ENCODE peak calls at places on chromosomes 13 and 19, in four cellular contexts. One of them, this sample, is unnamed.

GRCh38 chr13:27423333-27423732 is 1.1 kb upstream of the GTF3A start:
- DNase-seq in HTR-8/SVneo: no peak
- DNase-seq in pons: peak; percentile 24
- DNase-seq in stimulated activated CD8-positive, alpha-beta memory T cell treated with anti-CD3 and anti-CD28 coated beads, Interleukin-2, amount 100 ng/mL, for 1 hour: no peak
- DNase-seq in this sample: no peak

GRCh38 chr19:55373993-55374757 is 2.5 kb upstream of the TMEM190 start:
- DNase-seq in pons: no peak
- DNase-seq in stimulated activated CD8-positive, alpha-beta memory T cell treated with anti-CD3 and anti-CD28 coated beads, Interleukin-2, amount 100 ng/mL, for 1 hour: no peak
- DNase-seq in HTR-8/SVneo: peak; percentile 75
- DNase-seq in this sample: no peak

GRCh38 chr19:55621673-55622231 is 2.6 kb downstream of the ZNF784 start:
- DNase-seq in stimulated activated CD8-positive, alpha-beta memory T cell treated with anti-CD3 and anti-CD28 coated beads, Interleukin-2, amount 100 ng/mL, for 1 hour: no peak
- DNase-seq in pons: no peak
- DNase-seq in HTR-8/SVneo: no peak
- DNase-seq in this sample: no peak

GRCh38 chr13:41610426-41610825 is 153.1 kb downstream of the RGCC start:
- DNase-seq in pons: no peak
- DNase-seq in HTR-8/SVneo: no peak
- DNase-seq in stimulated activated CD8-positive, alpha-beta memory T cell treated with anti-CD3 and anti-CD28 coated beads, Interleukin-2, amount 100 ng/mL, for 1 hour: no peak
- DNase-seq in this sample: no peak

GRCh38 chr19:27657271-27658051 is 1555.5 kb downstream of the UQCRFS1 start:
- DNase-seq in HTR-8/SVneo: no peak
- DNase-seq in stimulated activated CD8-positive, alpha-beta memory T cell treated with anti-CD3 and anti-CD28 coated beads, Interleukin-2, amount 100 ng/mL, for 1 hour: no peak
- DNase-seq in pons: no peak
- DNase-seq in this sample: no peak

GRCh38 chr19:34774857-34775256 is 1.8 kb upstream of the ZNF599 start:
- DNase-seq in HTR-8/SVneo: no peak
- DNase-seq in pons: no peak
- DNase-seq in stimulated activated CD8-positive, alpha-beta memory T cell treated with anti-CD3 and anti-CD28 coated beads, Interleukin-2, amount 100 ng/mL, for 1 hour: no peak
- DNase-seq in this sample: no peak

GRCh38 chr19:30795727-30796126 is 423.5 kb downstream of the ZNF536 start:
- DNase-seq in HTR-8/SVneo: no peak
- DNase-seq in pons: no peak
- DNase-seq in stimulated activated CD8-positive, alpha-beta memory T cell treated with anti-CD3 and anti-CD28 coated beads, Interleukin-2, amount 100 ng/mL, for 1 hour: no peak
- DNase-seq in this sample: no peak

GRCh38 chr13:107375701-107376350 is 807.9 kb upstream of the ARGLU1 start:
- DNase-seq in pons: no peak
- DNase-seq in HTR-8/SVneo: no peak
- DNase-seq in stimulated activated CD8-positive, alpha-beta memory T cell treated with anti-CD3 and anti-CD28 coated beads, Interleukin-2, amount 100 ng/mL, for 1 hour: no peak
- DNase-seq in this sample: peak; percentile 14

GRCh38 chr19:31148671-31149070 is 200.6 kb downstream of the TSHZ3 start:
- DNase-seq in stimulated activated CD8-positive, alpha-beta memory T cell treated with anti-CD3 and anti-CD28 coated beads, Interleukin-2, amount 100 ng/mL, for 1 hour: no peak
- DNase-seq in pons: no peak
- DNase-seq in HTR-8/SVneo: no peak
- DNase-seq in this sample: no peak

GRCh38 chr19:6539514-6539913 is 8.7 kb downstream of the TNFSF9 start:
- DNase-seq in HTR-8/SVneo: no peak
- DNase-seq in stimulated activated CD8-positive, alpha-beta memory T cell treated with anti-CD3 and anti-CD28 coated beads, Interleukin-2, amount 100 ng/mL, for 1 hour: no peak
- DNase-seq in pons: no peak
- DNase-seq in this sample: no peak

GRCh38 chr13:24381539-24382265 is 72.3 kb downstream of the C1QTNF9 start:
- DNase-seq in HTR-8/SVneo: no peak
- DNase-seq in stimulated activated CD8-positive, alpha-beta memory T cell treated with anti-CD3 and anti-CD28 coated beads, Interleukin-2, amount 100 ng/mL, for 1 hour: no peak
- DNase-seq in pons: no peak
- DNase-seq in this sample: no peak

GRCh38 chr19:54425382-54425723 is 10.1 kb downstream of the TTYH1 start:
- DNase-seq in pons: no peak
- DNase-seq in HTR-8/SVneo: no peak
- DNase-seq in stimulated activated CD8-positive, alpha-beta memory T cell treated with anti-CD3 and anti-CD28 coated beads, Interleukin-2, amount 100 ng/mL, for 1 hour: no peak
- DNase-seq in this sample: no peak

GRCh38 chr19:45340232-45340898 is at the start of gene KLC3:
- DNase-seq in HTR-8/SVneo: peak; percentile 44
- DNase-seq in stimulated activated CD8-positive, alpha-beta memory T cell treated with anti-CD3 and anti-CD28 coated beads, Interleukin-2, amount 100 ng/mL, for 1 hour: no peak
- DNase-seq in pons: no peak
- DNase-seq in this sample: no peak

GRCh38 chr13:42549555-42549941 is 24.4 kb upstream of the TNFSF11 start:
- DNase-seq in HTR-8/SVneo: no peak
- DNase-seq in stimulated activated CD8-positive, alpha-beta memory T cell treated with anti-CD3 and anti-CD28 coated beads, Interleukin-2, amount 100 ng/mL, for 1 hour: no peak
- DNase-seq in pons: no peak
- DNase-seq in this sample: no peak

GRCh38 chr13:95301135-95301946 is at the start of gene ABCC4:
- DNase-seq in HTR-8/SVneo: peak; percentile 51
- DNase-seq in stimulated activated CD8-positive, alpha-beta memory T cell treated with anti-CD3 and anti-CD28 coated beads, Interleukin-2, amount 100 ng/mL, for 1 hour: peak; percentile 9
- DNase-seq in pons: no peak
- DNase-seq in this sample: peak; percentile 49

GRCh38 chr19:17052439-17052838 is 22.8 kb downstream of the HAUS8 start:
- DNase-seq in pons: peak; percentile 53
- DNase-seq in HTR-8/SVneo: peak; percentile 35
- DNase-seq in stimulated activated CD8-positive, alpha-beta memory T cell treated with anti-CD3 and anti-CD28 coated beads, Interleukin-2, amount 100 ng/mL, for 1 hour: no peak
- DNase-seq in this sample: peak; percentile 67

GRCh38 chr13:26017196-26017921 is 34.5 kb downstream of the SHISA2 start:
- DNase-seq in pons: peak; percentile 88
- DNase-seq in stimulated activated CD8-positive, alpha-beta memory T cell treated with anti-CD3 and anti-CD28 coated beads, Interleukin-2, amount 100 ng/mL, for 1 hour: no peak
- DNase-seq in HTR-8/SVneo: no peak
- DNase-seq in this sample: peak; percentile 88

GRCh38 chr13:28584873-28585317 is 74.0 kb upstream of the POMP start:
- DNase-seq in pons: no peak
- DNase-seq in HTR-8/SVneo: peak; percentile 3
- DNase-seq in stimulated activated CD8-positive, alpha-beta memory T cell treated with anti-CD3 and anti-CD28 coated beads, Interleukin-2, amount 100 ng/mL, for 1 hour: no peak
- DNase-seq in this sample: no peak

GRCh38 chr19:35978832-35979365 is 16.1 kb upstream of the SDHAF1 start:
- DNase-seq in HTR-8/SVneo: no peak
- DNase-seq in stimulated activated CD8-positive, alpha-beta memory T cell treated with anti-CD3 and anti-CD28 coated beads, Interleukin-2, amount 100 ng/mL, for 1 hour: no peak
- DNase-seq in pons: no peak
- DNase-seq in this sample: peak; percentile 38

GRCh38 chr13:30809787-30810186 is 74.4 kb downstream of the ALOX5AP start:
- DNase-seq in pons: no peak
- DNase-seq in stimulated activated CD8-positive, alpha-beta memory T cell treated with anti-CD3 and anti-CD28 coated beads, Interleukin-2, amount 100 ng/mL, for 1 hour: no peak
- DNase-seq in HTR-8/SVneo: no peak
- DNase-seq in this sample: no peak

GRCh38 chr19:49110567-49110966 is 3.6 kb upstream of the LIN7B start:
- DNase-seq in pons: no peak
- DNase-seq in stimulated activated CD8-positive, alpha-beta memory T cell treated with anti-CD3 and anti-CD28 coated beads, Interleukin-2, amount 100 ng/mL, for 1 hour: no peak
- DNase-seq in HTR-8/SVneo: no peak
- DNase-seq in this sample: no peak

GRCh38 chr19:56671613-56671994 is at the start of gene ZNF835:
- DNase-seq in HTR-8/SVneo: peak; percentile 21
- DNase-seq in pons: peak; percentile 95
- DNase-seq in stimulated activated CD8-positive, alpha-beta memory T cell treated with anti-CD3 and anti-CD28 coated beads, Interleukin-2, amount 100 ng/mL, for 1 hour: peak; percentile 69
- DNase-seq in this sample: peak; percentile 95

GRCh38 chr13:109715902-109716301 is 70.5 kb downstream of the IRS2 start:
- DNase-seq in HTR-8/SVneo: no peak
- DNase-seq in stimulated activated CD8-positive, alpha-beta memory T cell treated with anti-CD3 and anti-CD28 coated beads, Interleukin-2, amount 100 ng/mL, for 1 hour: no peak
- DNase-seq in pons: no peak
- DNase-seq in this sample: no peak

GRCh38 chr19:51256053-51256682 is 5.3 kb downstream of the SIGLECL1 start:
- DNase-seq in pons: no peak
- DNase-seq in stimulated activated CD8-positive, alpha-beta memory T cell treated with anti-CD3 and anti-CD28 coated beads, Interleukin-2, amount 100 ng/mL, for 1 hour: no peak
- DNase-seq in HTR-8/SVneo: no peak
- DNase-seq in this sample: no peak

GRCh38 chr13:44354322-44354721 is 19.3 kb upstream of the SERP2 start:
- DNase-seq in HTR-8/SVneo: no peak
- DNase-seq in pons: no peak
- DNase-seq in stimulated activated CD8-positive, alpha-beta memory T cell treated with anti-CD3 and anti-CD28 coated beads, Interleukin-2, amount 100 ng/mL, for 1 hour: no peak
- DNase-seq in this sample: no peak

GRCh38 chr19:48631254-48631653 is 5.9 kb downstream of the DBP start:
- DNase-seq in HTR-8/SVneo: no peak
- DNase-seq in stimulated activated CD8-positive, alpha-beta memory T cell treated with anti-CD3 and anti-CD28 coated beads, Interleukin-2, amount 100 ng/mL, for 1 hour: no peak
- DNase-seq in pons: peak; percentile 29
- DNase-seq in this sample: no peak

GRCh38 chr19:16542894-16543498 is 759 bp upstream of the CHERP start:
- DNase-seq in stimulated activated CD8-positive, alpha-beta memory T cell treated with anti-CD3 and anti-CD28 coated beads, Interleukin-2, amount 100 ng/mL, for 1 hour: no peak
- DNase-seq in pons: no peak
- DNase-seq in HTR-8/SVneo: no peak
- DNase-seq in this sample: no peak

GRCh38 chr13:67023088-67023893 is 206.8 kb downstream of the PCDH9 start:
- DNase-seq in stimulated activated CD8-positive, alpha-beta memory T cell treated with anti-CD3 and anti-CD28 coated beads, Interleukin-2, amount 100 ng/mL, for 1 hour: no peak
- DNase-seq in HTR-8/SVneo: no peak
- DNase-seq in pons: no peak
- DNase-seq in this sample: no peak

GRCh38 chr19:48196321-48196761 is 25.9 kb downstream of the ZSWIM9 start:
- DNase-seq in HTR-8/SVneo: no peak
- DNase-seq in stimulated activated CD8-positive, alpha-beta memory T cell treated with anti-CD3 and anti-CD28 coated beads, Interleukin-2, amount 100 ng/mL, for 1 hour: no peak
- DNase-seq in pons: no peak
- DNase-seq in this sample: no peak

This sample was measured in cerebellar cortex.